ENCODE peak calls at places on chromosomes 6 and 20, in four cellular contexts. Z, Y, Q and O are unnamed samples.

GRCh38 chr6:3592371-3592941 is 135.6 kb upstream of the SLC22A23 start:
- DNase-seq in Q (peak), Y (peak), Z (no peak), O (peak)

GRCh38 chr6:117907600-117908245 is 659 bp downstream of the SLC35F1 start:
- DNase-seq in Z (no peak), Q (no peak), Y (no peak), O (no peak)

GRCh38 chr20:52953020-52953419 is 19.1 kb upstream of the TSHZ2 start:
- DNase-seq in Q (peak), Z (no peak), Y (no peak), O (no peak)

GRCh38 chr6:107534762-107535161 is 44.8 kb downstream of the SOBP start:
- DNase-seq in Y (no peak), Q (no peak), Z (no peak), O (no peak)

GRCh38 chr20:63021356-63022321 is 14.9 kb upstream of the BHLHE23 start:
- DNase-seq in Z (no peak), Q (no peak), Y (no peak), O (no peak)

GRCh38 chr20:41436679-41437078 is 70.1 kb upstream of the EMILIN3 start:
- DNase-seq in Z (no peak), Y (peak), Q (peak), O (peak)

GRCh38 chr6:106026748-106027147 is 59.4 kb upstream of the PRDM1 start:
- DNase-seq in Q (peak), Z (no peak), Y (no peak), O (no peak)

GRCh38 chr20:50635676-50636600 is 55.4 kb downstream of the RIPOR3 start:
- DNase-seq in Y (peak), Q (peak), Z (peak), O (no peak)

GRCh38 chr6:15524736-15525401 is 138.0 kb downstream of the DTNBP1 start:
- DNase-seq in Z (peak), Q (no peak), Y (no peak), O (no peak)

GRCh38 chr20:41567615-41568014 is 50.6 kb downstream of the CHD6 start:
- DNase-seq in Y (no peak), Z (no peak), Q (no peak), O (no peak)

GRCh38 chr6:77334093-77334492 is 129.2 kb downstream of the HTR1B start:
- DNase-seq in Q (no peak), Y (no peak), Z (no peak), O (no peak)

GRCh38 chr6:49523901-49524300 is 24.2 kb downstream of the GLYATL3 start:
- DNase-seq in Q (no peak), Y (no peak), Z (no peak), O (no peak)

GRCh38 chr6:66161546-66162108 is 454.6 kb upstream of the EYS start:
- DNase-seq in Q (no peak), Y (no peak), Z (no peak), O (no peak)

GRCh38 chr20:32539817-32540675 is 45.1 kb downstream of the NOL4L start:
- DNase-seq in Z (peak), Y (peak), Q (no peak), O (no peak)

GRCh38 chr20:32019563-32020463 is 9.6 kb downstream of the CCM2L start:
- DNase-seq in Q (no peak), Z (no peak), Y (no peak), O (no peak)

GRCh38 chr6:128491643-128492206 is 28.7 kb downstream of the PTPRK start:
- DNase-seq in Z (no peak), Q (peak), Y (peak), O (no peak)

GRCh38 chr6:128491041-128491642 is 29.3 kb downstream of the PTPRK start:
- DNase-seq in Q (no peak), Y (peak), Z (no peak), O (no peak)

GRCh38 chr6:128494440-128494839 is 26.0 kb downstream of the PTPRK start:
- DNase-seq in Y (no peak), Q (no peak), Z (no peak), O (no peak)

GRCh38 chr6:128493877-128494276 is 26.5 kb downstream of the PTPRK start:
- DNase-seq in Z (no peak), Q (no peak), Y (no peak), O (no peak)

DNA sequence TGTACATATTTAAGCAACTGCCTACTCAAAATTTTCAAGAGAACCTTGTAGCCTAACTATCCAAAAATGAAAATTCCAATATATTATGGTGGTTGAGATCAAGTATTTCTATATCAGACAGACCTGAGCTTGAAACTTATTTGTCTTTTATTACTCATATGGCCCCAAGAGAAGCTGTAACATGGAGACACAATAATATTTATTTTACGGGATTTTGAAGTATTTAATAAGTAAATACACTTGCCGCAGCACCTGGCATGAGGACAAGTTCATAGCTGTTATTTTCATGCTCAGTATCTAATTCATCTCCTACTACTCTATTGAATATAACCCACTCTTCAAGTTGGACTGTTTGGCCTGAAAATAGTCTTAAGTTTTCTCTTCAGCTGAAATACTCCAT is 28.0 kb downstream of the PTPRK start:
- DNase-seq in Z (no peak), Y (peak), Q (peak), O (no peak)
- H3K4me3 ChIP-seq in Z (no peak), Y (peak), Q (no peak), O (no peak)

DNA sequence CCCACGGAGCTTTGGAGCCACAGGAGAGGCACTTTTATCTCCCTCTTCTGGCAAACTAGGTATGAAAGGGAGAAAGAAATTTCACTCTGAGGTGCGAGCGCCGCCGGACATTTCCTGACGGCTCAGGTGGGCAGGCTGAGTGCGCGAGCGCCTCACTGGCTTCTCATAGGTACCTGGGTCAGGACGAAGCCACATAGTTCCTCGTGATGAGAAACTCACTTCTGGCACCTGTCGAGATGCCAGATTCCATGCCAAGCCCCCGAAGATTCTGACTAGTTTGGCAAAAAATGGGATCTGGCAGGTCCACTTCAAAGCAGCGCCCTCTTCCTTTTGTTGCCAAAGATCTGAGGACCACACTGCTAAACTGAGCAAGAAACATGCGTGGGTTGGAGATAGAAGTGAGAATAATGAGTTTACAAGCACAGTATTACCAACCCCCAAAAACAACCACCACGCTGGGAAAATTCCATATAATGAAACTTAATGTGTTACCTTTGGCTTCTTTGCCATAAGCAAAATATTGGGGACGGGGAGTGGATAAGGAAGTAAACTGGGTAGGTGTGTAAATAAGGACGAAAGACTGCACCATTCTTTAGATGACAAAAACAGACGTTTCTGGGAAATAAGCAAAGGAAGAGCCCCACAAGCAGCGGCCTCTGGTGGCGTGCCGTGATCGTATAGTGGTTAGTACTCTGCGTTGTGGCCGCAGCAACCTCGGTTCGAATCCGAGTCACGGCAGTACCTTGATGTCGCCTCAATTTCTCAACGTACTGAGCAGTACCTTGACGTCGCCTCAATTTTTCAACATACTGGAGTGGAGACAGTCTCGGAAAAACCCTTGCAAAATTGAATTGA is 89.8 kb upstream of the PRSS16 start:
- DNase-seq in Z (peak), Q (peak), Y (peak), O (peak)
- TF ChIP-seq CTCF in Z (peak), Q (peak), Y (peak), O (peak)

GRCh38 chr20:44584103-44584690 is 1.8 kb downstream of the PKIG start:
- DNase-seq in Y (no peak), Z (no peak), Q (no peak), O (no peak)
- H3K4me3 ChIP-seq in Y (no peak), Z (no peak), Q (peak), O (peak)

DNA sequence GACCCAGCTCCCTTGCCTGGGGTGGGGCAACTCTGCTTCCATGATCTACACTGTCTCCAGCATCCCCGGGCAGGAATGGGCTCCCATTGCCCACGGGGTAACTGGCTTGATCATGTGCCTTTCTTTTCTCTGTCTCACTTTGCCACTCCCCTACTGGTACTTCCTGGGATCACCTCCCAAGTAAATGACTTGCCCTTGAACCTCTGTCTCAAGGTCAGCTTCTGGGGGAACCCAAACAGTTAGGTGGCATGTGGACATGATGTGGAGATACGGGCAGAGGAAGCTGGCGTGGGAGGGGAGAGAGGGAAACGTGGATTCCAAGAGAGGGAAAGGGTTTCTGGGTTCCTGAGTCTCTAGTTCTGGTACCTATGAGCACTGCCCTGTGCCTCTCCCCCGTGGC is 63.8 kb upstream of the RALY start:
- DNase-seq in Z (no peak), Q (no peak), Y (no peak), O (no peak)
- TF ChIP-seq CTCF in Z (no peak), Q (no peak), Y (no peak), O (no peak)

GRCh38 chr6:90385914-90386313 is 89.3 kb upstream of the BACH2 start:
- DNase-seq in Q (no peak), Z (no peak), Y (no peak), O (no peak)

GRCh38 chr6:90384720-90385119 is 88.1 kb upstream of the BACH2 start:
- DNase-seq in Y (no peak), Z (no peak), Q (no peak), O (no peak)

GRCh38 chr6:90386796-90387390 is 90.2 kb upstream of the BACH2 start:
- DNase-seq in Y (no peak), Z (no peak), Q (no peak), O (no peak)

GRCh38 chr6:90382760-90383159 is 86.1 kb upstream of the BACH2 start:
- DNase-seq in Q (no peak), Y (no peak), Z (no peak), O (no peak)

GRCh38 chr6:90383212-90383611 is 86.6 kb upstream of the BACH2 start:
- DNase-seq in Z (no peak), Y (no peak), Q (no peak), O (no peak)
- H3K4me3 ChIP-seq in Z (no peak), Y (no peak), Q (no peak), O (no peak)

GRCh38 chr6:52718535-52718934 is 44.7 kb downstream of the GSTA2 start:
- DNase-seq in Y (peak), Q (peak), Z (no peak), O (no peak)
- TF ChIP-seq CTCF in Y (no peak), Q (no peak), Z (no peak), O (no peak)

GRCh38 chr6:6004147-6004995 is 2.4 kb downstream of the NRN1 start:
- DNase-seq in Z (no peak), Q (peak), Y (no peak), O (no peak)
- H3K4me3 ChIP-seq in Z (peak), Q (no peak), Y (no peak), O (peak)